ENCODE peak calls at places on chromosome 1, in nine cellular contexts. One of them, this sample, is unnamed.

GRCh38 chr1:230825061-230825803 is 43.1 kb downstream of the C1orf198 start:
- DNase-seq in A549: peak; percentile 33
- DNase-seq in choroid plexus epithelial cell: peak; percentile 73
- DNase-seq in spleen: no peak
- DNase-seq in uterus: no peak
- DNase-seq in kidney epithelial cell: no peak
- DNase-seq in AG09309: peak; percentile 57
- DNase-seq in H1: peak; percentile 22
- DNase-seq in astrocyte: peak; percentile 66
- DNase-seq in this sample: peak; percentile 49

GRCh38 chr1:6162773-6163172 is 17.3 kb downstream of the CHD5 start:
- DNase-seq in choroid plexus epithelial cell: no peak
- DNase-seq in A549: no peak
- DNase-seq in AG09309: no peak
- DNase-seq in H1: no peak
- DNase-seq in uterus: no peak
- DNase-seq in spleen: no peak
- DNase-seq in kidney epithelial cell: no peak
- DNase-seq in astrocyte: no peak
- DNase-seq in this sample: no peak

GRCh38 chr1:12594966-12595838 is 22.8 kb downstream of the DHRS3 start:
- DNase-seq in A549: peak; percentile 80
- DNase-seq in choroid plexus epithelial cell: peak; percentile 76
- DNase-seq in kidney epithelial cell: peak; percentile 43
- DNase-seq in H1: peak; percentile 82
- DNase-seq in astrocyte: peak; percentile 70
- DNase-seq in AG09309: no peak
- DNase-seq in spleen: peak; percentile 85
- DNase-seq in uterus: peak; percentile 58
- DNase-seq in this sample: no peak

GRCh38 chr1:225468270-225469020 is 40.6 kb upstream of the LBR start:
- DNase-seq in uterus: no peak
- DNase-seq in A549: no peak
- DNase-seq in choroid plexus epithelial cell: no peak
- DNase-seq in astrocyte: no peak
- DNase-seq in spleen: peak; percentile 79
- DNase-seq in AG09309: no peak
- DNase-seq in H1: no peak
- DNase-seq in kidney epithelial cell: no peak
- DNase-seq in this sample: no peak

GRCh38 chr1:10387611-10388386 is 11.1 kb upstream of the PGD start:
- DNase-seq in A549: peak; percentile 97
- DNase-seq in spleen: no peak
- DNase-seq in uterus: no peak
- DNase-seq in kidney epithelial cell: no peak
- DNase-seq in AG09309: no peak
- DNase-seq in astrocyte: peak; percentile 63
- DNase-seq in choroid plexus epithelial cell: peak; percentile 69
- DNase-seq in H1: no peak
- DNase-seq in this sample: peak; percentile 65

GRCh38 chr1:2115922-2116341 is 65.7 kb downstream of the PRKCZ start:
- DNase-seq in astrocyte: peak; percentile 39
- DNase-seq in A549: no peak
- DNase-seq in uterus: no peak
- DNase-seq in AG09309: no peak
- DNase-seq in H1: peak; percentile 76
- DNase-seq in spleen: no peak
- DNase-seq in choroid plexus epithelial cell: peak; percentile 36
- DNase-seq in kidney epithelial cell: no peak
- DNase-seq in this sample: no peak

GRCh38 chr1:51612349-51612982 is 4.4 kb upstream of the OSBPL9 start:
- DNase-seq in astrocyte: no peak
- DNase-seq in AG09309: no peak
- DNase-seq in spleen: no peak
- DNase-seq in uterus: no peak
- DNase-seq in H1: no peak
- DNase-seq in choroid plexus epithelial cell: no peak
- DNase-seq in kidney epithelial cell: peak; percentile 69
- DNase-seq in A549: no peak
- DNase-seq in this sample: no peak

GRCh38 chr1:167409183-167409582 is 109.1 kb downstream of the CD247 start:
- DNase-seq in AG09309: no peak
- DNase-seq in spleen: no peak
- DNase-seq in uterus: no peak
- DNase-seq in H1: no peak
- DNase-seq in astrocyte: no peak
- DNase-seq in A549: peak; percentile 19
- DNase-seq in kidney epithelial cell: no peak
- DNase-seq in choroid plexus epithelial cell: peak; percentile 20
- DNase-seq in this sample: no peak

GRCh38 chr1:245876586-245876985 is 630.5 kb downstream of the SMYD3 start:
- DNase-seq in choroid plexus epithelial cell: peak; percentile 78
- DNase-seq in AG09309: no peak
- DNase-seq in A549: no peak
- DNase-seq in astrocyte: peak; percentile 79
- DNase-seq in spleen: no peak
- DNase-seq in uterus: no peak
- DNase-seq in kidney epithelial cell: no peak
- DNase-seq in H1: no peak
- DNase-seq in this sample: no peak

GRCh38 chr1:229107302-229107815 is 163.6 kb upstream of the RAB4A start:
- DNase-seq in kidney epithelial cell: no peak
- DNase-seq in A549: no peak
- DNase-seq in AG09309: no peak
- DNase-seq in uterus: no peak
- DNase-seq in H1: no peak
- DNase-seq in astrocyte: no peak
- DNase-seq in spleen: no peak
- DNase-seq in choroid plexus epithelial cell: no peak
- DNase-seq in this sample: no peak

GRCh38 chr1:84689514-84690396 is 506 bp downstream of the SSX2IP start:
- DNase-seq in choroid plexus epithelial cell: peak; percentile 52
- DNase-seq in spleen: peak; percentile 92
- DNase-seq in H1: peak; percentile 65
- DNase-seq in AG09309: no peak
- DNase-seq in kidney epithelial cell: no peak
- DNase-seq in A549: peak; percentile 39
- DNase-seq in uterus: peak; percentile 62
- DNase-seq in astrocyte: peak; percentile 32
- DNase-seq in this sample: no peak

GRCh38 chr1:78577257-78578100 is 42.8 kb upstream of the IFI44L start:
- DNase-seq in A549: no peak
- DNase-seq in AG09309: no peak
- DNase-seq in uterus: no peak
- DNase-seq in astrocyte: no peak
- DNase-seq in choroid plexus epithelial cell: no peak
- DNase-seq in H1: no peak
- DNase-seq in spleen: no peak
- DNase-seq in kidney epithelial cell: no peak
- DNase-seq in this sample: no peak

GRCh38 chr1:245156736-245157505 is 2.1 kb downstream of the KIF26B start:
- DNase-seq in choroid plexus epithelial cell: peak; percentile 64
- DNase-seq in astrocyte: peak; percentile 52
- DNase-seq in A549: no peak
- DNase-seq in AG09309: no peak
- DNase-seq in spleen: no peak
- DNase-seq in kidney epithelial cell: no peak
- DNase-seq in uterus: no peak
- DNase-seq in H1: peak; percentile 58
- DNase-seq in this sample: no peak

GRCh38 chr1:28104866-28105467 is 16.6 kb upstream of the EYA3 start:
- DNase-seq in A549: peak; percentile 67
- DNase-seq in spleen: no peak
- DNase-seq in H1: peak; percentile 81
- DNase-seq in astrocyte: peak; percentile 57
- DNase-seq in kidney epithelial cell: peak; percentile 47
- DNase-seq in uterus: no peak
- DNase-seq in choroid plexus epithelial cell: peak; percentile 75
- DNase-seq in AG09309: no peak
- DNase-seq in this sample: no peak

DNA sequence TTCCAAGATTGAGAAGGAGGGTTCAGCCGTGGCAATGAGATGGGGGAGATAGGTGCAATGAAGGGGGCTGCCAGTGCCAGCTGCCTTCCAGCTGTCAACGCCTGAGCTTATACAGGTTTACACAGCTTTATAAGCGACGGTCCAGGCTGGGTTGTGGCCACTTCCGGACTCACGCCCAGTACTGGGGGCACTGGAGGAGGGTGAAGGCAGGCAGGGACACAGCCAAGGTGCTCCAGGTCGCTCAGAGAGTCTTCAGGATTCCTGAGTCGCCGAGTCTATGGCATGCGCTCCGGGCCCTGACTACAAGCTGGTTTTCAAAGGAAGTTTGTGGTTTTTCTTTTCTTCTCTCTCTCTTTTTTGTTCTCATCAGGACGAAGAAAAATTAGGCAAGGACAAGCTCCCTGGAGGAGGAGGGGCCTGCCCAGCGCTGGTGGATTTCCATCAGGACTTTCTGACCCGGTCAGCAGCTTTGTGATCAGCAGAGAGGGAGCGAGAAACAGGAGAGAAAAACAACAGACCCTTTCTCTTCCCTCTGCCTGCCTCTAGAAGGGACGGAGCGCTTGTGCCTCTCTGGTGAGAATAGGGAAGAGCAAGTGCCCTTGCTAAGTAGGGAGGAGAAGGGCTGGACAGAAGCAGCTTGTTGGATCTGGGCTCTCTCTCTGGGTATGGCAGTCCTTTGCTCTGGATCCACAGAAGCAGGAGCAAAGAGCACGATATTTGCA is at the start of gene MINDY1:
- DNase-seq in kidney epithelial cell: peak; percentile 67
- DNase-seq in choroid plexus epithelial cell: peak; percentile 93
- DNase-seq in uterus: peak; percentile 81
- DNase-seq in AG09309: peak; percentile 67
- DNase-seq in astrocyte: peak; percentile 81
- DNase-seq in A549: peak; percentile 85
- DNase-seq in spleen: peak; percentile 88
- DNase-seq in H1: peak; percentile 67
- DNase-seq in this sample: no peak
- TF ChIP-seq CTCF in kidney epithelial cell: peak; percentile 64
- TF ChIP-seq CTCF in choroid plexus epithelial cell: peak; percentile 72
- TF ChIP-seq CTCF in uterus: peak; percentile 72
- TF ChIP-seq CTCF in AG09309: peak; percentile 55
- TF ChIP-seq CTCF in astrocyte: peak; percentile 47
- TF ChIP-seq CTCF in A549: peak; percentile 35
- TF ChIP-seq CTCF in spleen: no peak
- TF ChIP-seq CTCF in H1: peak; percentile 62
- TF ChIP-seq CTCF in this sample: peak; percentile 80

DNA sequence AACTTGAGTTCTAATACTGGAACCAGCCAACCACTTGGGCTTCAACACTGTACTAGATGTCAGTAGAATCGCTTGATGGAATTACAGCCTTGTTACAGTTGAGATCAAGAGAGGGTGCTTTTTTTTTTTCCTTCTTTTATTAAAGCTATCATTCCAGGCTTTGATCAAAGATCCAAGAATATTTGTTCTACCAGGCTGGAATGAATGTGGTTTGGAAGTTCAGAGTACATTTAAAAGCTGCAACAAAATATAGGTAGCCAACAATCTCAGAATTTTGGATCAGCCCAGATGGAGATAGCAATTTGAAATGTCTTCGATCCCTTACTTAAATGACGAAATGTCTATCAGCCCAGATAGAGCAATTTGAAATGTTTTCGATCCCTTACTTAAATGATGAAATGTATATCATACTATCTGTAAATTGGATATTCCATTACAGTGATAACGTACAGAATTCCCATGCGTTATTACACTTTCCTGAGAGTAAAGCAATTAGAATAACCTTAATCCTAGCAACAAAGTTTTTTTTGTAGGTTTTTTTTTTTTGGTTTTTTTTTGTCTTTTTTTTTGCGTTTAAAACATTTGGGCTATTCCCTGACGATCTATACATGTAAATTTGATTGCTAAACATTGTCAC is 3.6 kb downstream of the ZNF281 start:
- DNase-seq in choroid plexus epithelial cell: no peak
- DNase-seq in spleen: no peak
- DNase-seq in A549: no peak
- DNase-seq in kidney epithelial cell: no peak
- DNase-seq in H1: no peak
- DNase-seq in AG09309: no peak
- DNase-seq in uterus: no peak
- DNase-seq in astrocyte: peak; percentile 10
- DNase-seq in this sample: no peak
- H3K4me3 ChIP-seq in choroid plexus epithelial cell: no peak overlapping the region
- H3K4me3 ChIP-seq in spleen: no peak overlapping the region
- H3K4me3 ChIP-seq in A549: peak overlapping the region; percentile 88
- H3K4me3 ChIP-seq in kidney epithelial cell: no peak overlapping the region
- H3K4me3 ChIP-seq in H1: peak overlapping the region; percentile 14
- H3K4me3 ChIP-seq in AG09309: no peak overlapping the region
- H3K4me3 ChIP-seq in uterus: no peak overlapping the region
- H3K4me3 ChIP-seq in astrocyte: peak overlapping the region; percentile 44
- H3K4me3 ChIP-seq in this sample: peak overlapping the region; percentile 23

DNA sequence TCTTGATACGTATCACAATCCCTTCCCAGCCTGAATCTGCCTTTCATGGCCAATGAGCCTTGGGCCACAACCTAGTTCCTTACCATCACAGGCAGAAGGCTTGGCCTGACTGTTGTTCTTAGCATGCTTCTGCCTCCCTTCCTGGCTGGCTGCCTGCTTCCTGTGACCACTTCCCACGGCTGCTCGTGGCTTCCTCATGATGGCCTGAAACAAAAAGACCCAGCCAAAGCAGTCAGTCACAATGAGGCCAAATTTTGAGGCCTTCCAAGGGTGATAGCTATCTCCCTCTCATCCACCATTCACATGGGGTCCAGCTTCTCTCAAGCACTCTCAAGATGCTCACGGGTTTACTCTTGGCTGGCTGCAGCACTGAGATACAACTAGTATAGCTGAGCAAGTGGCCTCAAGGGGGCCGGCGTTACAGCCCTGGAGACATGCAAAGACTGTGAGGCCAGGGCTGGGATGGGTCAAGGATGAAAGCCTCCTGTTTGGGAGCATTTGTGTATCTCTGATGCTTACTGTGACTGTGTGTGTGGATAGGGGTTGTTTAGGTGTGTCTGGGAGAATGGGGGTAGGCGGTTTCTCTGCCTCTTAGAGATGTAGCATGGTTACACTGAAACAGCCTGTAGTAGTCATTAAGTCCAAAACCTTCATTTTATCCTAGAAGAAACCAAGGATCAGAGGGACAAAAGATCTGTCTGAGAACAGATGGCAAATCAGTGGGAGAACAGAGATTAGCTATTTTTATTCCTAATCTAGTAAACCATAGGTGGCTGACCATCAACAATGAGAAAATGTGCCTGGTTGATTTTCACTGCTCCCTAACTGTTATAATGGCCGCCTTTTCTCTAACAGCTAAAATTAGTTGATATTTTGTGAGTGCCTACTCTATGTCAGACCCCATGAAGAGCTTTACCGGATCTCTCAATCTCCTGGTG is 5.4 kb upstream of the TOE1 start:
- DNase-seq in A549: no peak
- DNase-seq in spleen: peak; percentile 78
- DNase-seq in AG09309: no peak
- DNase-seq in choroid plexus epithelial cell: peak; percentile 37
- DNase-seq in H1: no peak
- DNase-seq in uterus: no peak
- DNase-seq in astrocyte: no peak
- DNase-seq in kidney epithelial cell: no peak
- DNase-seq in this sample: no peak
- TF ChIP-seq CTCF in A549: no peak
- TF ChIP-seq CTCF in spleen: no peak
- TF ChIP-seq CTCF in AG09309: no peak
- TF ChIP-seq CTCF in choroid plexus epithelial cell: peak; percentile 27
- TF ChIP-seq CTCF in H1: no peak
- TF ChIP-seq CTCF in uterus: no peak
- TF ChIP-seq CTCF in astrocyte: no peak
- TF ChIP-seq CTCF in kidney epithelial cell: no peak
- TF ChIP-seq CTCF in this sample: no peak

GRCh38 chr1:162197615-162198497 is 128.4 kb downstream of the NOS1AP start:
- DNase-seq in H1: no peak
- DNase-seq in AG09309: no peak
- DNase-seq in choroid plexus epithelial cell: no peak
- DNase-seq in spleen: no peak
- DNase-seq in A549: no peak
- DNase-seq in astrocyte: no peak
- DNase-seq in kidney epithelial cell: no peak
- DNase-seq in uterus: no peak
- DNase-seq in this sample: no peak
- H3K4me3 ChIP-seq in H1: no peak overlapping the region
- H3K4me3 ChIP-seq in AG09309: no peak overlapping the region
- H3K4me3 ChIP-seq in choroid plexus epithelial cell: no peak overlapping the region
- H3K4me3 ChIP-seq in spleen: no peak overlapping the region
- H3K4me3 ChIP-seq in A549: no peak overlapping the region
- H3K4me3 ChIP-seq in astrocyte: no peak overlapping the region
- H3K4me3 ChIP-seq in kidney epithelial cell: no peak overlapping the region
- H3K4me3 ChIP-seq in uterus: no peak overlapping the region
- H3K4me3 ChIP-seq in this sample: no peak overlapping the region

This sample was measured in AG04449.